ENCODE peak calls at places on chromosome 19, in four cellular contexts. One of them, this sample, is unnamed.

GRCh38 chr19:30111456-30111855 is 169.4 kb downstream of the URI1 start:
- DNase-seq in esophagus muscularis mucosa: no peak
- DNase-seq in adrenal gland: no peak
- DNase-seq in heart left ventricle: no peak
- DNase-seq in this sample: no peak

GRCh38 chr19:51915324-51915867 is 10.6 kb upstream of the ZNF649 start:
- DNase-seq in adrenal gland: no peak
- DNase-seq in heart left ventricle: no peak
- DNase-seq in esophagus muscularis mucosa: no peak
- DNase-seq in this sample: no peak

GRCh38 chr19:41997121-41997850 is 3.3 kb upstream of the ATP1A3 start:
- DNase-seq in adrenal gland: peak
- DNase-seq in esophagus muscularis mucosa: no peak
- DNase-seq in heart left ventricle: peak
- DNase-seq in this sample: no peak

GRCh38 chr19:30212574-30212973 is 159.6 kb upstream of the ZNF536 start:
- DNase-seq in esophagus muscularis mucosa: no peak
- DNase-seq in heart left ventricle: no peak
- DNase-seq in adrenal gland: no peak
- DNase-seq in this sample: no peak

GRCh38 chr19:17357724-17358123 is 19.4 kb downstream of the PLVAP start:
- DNase-seq in esophagus muscularis mucosa: no peak
- DNase-seq in heart left ventricle: peak
- DNase-seq in adrenal gland: no peak
- DNase-seq in this sample: no peak

GRCh38 chr19:862529-863304 is 3.3 kb downstream of the CFD start:
- DNase-seq in esophagus muscularis mucosa: no peak
- DNase-seq in heart left ventricle: no peak
- DNase-seq in adrenal gland: peak
- DNase-seq in this sample: peak

GRCh38 chr19:49017666-49018351 is 918 bp upstream of the LHB start:
- DNase-seq in esophagus muscularis mucosa: no peak
- DNase-seq in heart left ventricle: peak
- DNase-seq in adrenal gland: no peak
- DNase-seq in this sample: no peak

GRCh38 chr19:18060472-18060871 is 26.3 kb downstream of the IL12RB1 start:
- DNase-seq in esophagus muscularis mucosa: no peak
- DNase-seq in heart left ventricle: no peak
- DNase-seq in adrenal gland: no peak
- DNase-seq in this sample: no peak

GRCh38 chr19:29666634-29667389 is 1.6 kb downstream of the PLEKHF1 start:
- DNase-seq in adrenal gland: peak
- DNase-seq in esophagus muscularis mucosa: no peak
- DNase-seq in heart left ventricle: peak
- DNase-seq in this sample: peak

GRCh38 chr19:34316741-34317241 is 48.2 kb upstream of the GPI start:
- DNase-seq in esophagus muscularis mucosa: no peak
- DNase-seq in heart left ventricle: no peak
- DNase-seq in adrenal gland: no peak
- DNase-seq in this sample: no peak

GRCh38 chr19:19539738-19540703 is 2.0 kb downstream of the CILP2 start:
- DNase-seq in heart left ventricle: peak
- DNase-seq in adrenal gland: no peak
- DNase-seq in esophagus muscularis mucosa: no peak
- DNase-seq in this sample: no peak

GRCh38 chr19:35490364-35490763 is at the start of gene KRTDAP:
- DNase-seq in esophagus muscularis mucosa: no peak
- DNase-seq in adrenal gland: no peak
- DNase-seq in heart left ventricle: no peak
- DNase-seq in this sample: no peak

GRCh38 chr19:51721905-51722304 is 1.9 kb downstream of the HAS1 start:
- DNase-seq in heart left ventricle: no peak
- DNase-seq in esophagus muscularis mucosa: no peak
- DNase-seq in adrenal gland: no peak
- DNase-seq in this sample: no peak

GRCh38 chr19:29006057-29006735 is 206.8 kb downstream of the UQCRFS1 start:
- DNase-seq in adrenal gland: no peak
- DNase-seq in esophagus muscularis mucosa: no peak
- DNase-seq in heart left ventricle: no peak
- DNase-seq in this sample: no peak

GRCh38 chr19:8143041-8143440 is 6.4 kb downstream of the FBN3 start:
- DNase-seq in adrenal gland: no peak
- DNase-seq in heart left ventricle: no peak
- DNase-seq in esophagus muscularis mucosa: no peak
- DNase-seq in this sample: no peak

GRCh38 chr19:43316591-43317319 is 36.7 kb upstream of the CD177 start:
- DNase-seq in heart left ventricle: no peak
- DNase-seq in esophagus muscularis mucosa: no peak
- DNase-seq in adrenal gland: no peak
- DNase-seq in this sample: no peak

GRCh38 chr19:934865-935422 is 9.1 kb downstream of the ARID3A start:
- DNase-seq in heart left ventricle: peak
- DNase-seq in esophagus muscularis mucosa: peak
- DNase-seq in adrenal gland: peak
- DNase-seq in this sample: peak

GRCh38 chr19:36081385-36081784 is 26.7 kb downstream of the WDR62 start:
- DNase-seq in adrenal gland: no peak
- DNase-seq in heart left ventricle: no peak
- DNase-seq in esophagus muscularis mucosa: no peak
- DNase-seq in this sample: peak

GRCh38 chr19:51326216-51327065 is 15.0 kb downstream of the IGLON5 start:
- DNase-seq in adrenal gland: no peak
- DNase-seq in heart left ventricle: no peak
- DNase-seq in esophagus muscularis mucosa: no peak
- DNase-seq in this sample: no peak

GRCh38 chr19:10037367-10037766 is 24.1 kb downstream of the RDH8 start:
- DNase-seq in heart left ventricle: no peak
- DNase-seq in esophagus muscularis mucosa: no peak
- DNase-seq in adrenal gland: no peak
- DNase-seq in this sample: no peak
- TF ChIP-seq POLR2A in heart left ventricle: no peak
- TF ChIP-seq POLR2A in esophagus muscularis mucosa: no peak
- TF ChIP-seq POLR2A in adrenal gland: no peak
- TF ChIP-seq POLR2A in this sample: no peak

DNA sequence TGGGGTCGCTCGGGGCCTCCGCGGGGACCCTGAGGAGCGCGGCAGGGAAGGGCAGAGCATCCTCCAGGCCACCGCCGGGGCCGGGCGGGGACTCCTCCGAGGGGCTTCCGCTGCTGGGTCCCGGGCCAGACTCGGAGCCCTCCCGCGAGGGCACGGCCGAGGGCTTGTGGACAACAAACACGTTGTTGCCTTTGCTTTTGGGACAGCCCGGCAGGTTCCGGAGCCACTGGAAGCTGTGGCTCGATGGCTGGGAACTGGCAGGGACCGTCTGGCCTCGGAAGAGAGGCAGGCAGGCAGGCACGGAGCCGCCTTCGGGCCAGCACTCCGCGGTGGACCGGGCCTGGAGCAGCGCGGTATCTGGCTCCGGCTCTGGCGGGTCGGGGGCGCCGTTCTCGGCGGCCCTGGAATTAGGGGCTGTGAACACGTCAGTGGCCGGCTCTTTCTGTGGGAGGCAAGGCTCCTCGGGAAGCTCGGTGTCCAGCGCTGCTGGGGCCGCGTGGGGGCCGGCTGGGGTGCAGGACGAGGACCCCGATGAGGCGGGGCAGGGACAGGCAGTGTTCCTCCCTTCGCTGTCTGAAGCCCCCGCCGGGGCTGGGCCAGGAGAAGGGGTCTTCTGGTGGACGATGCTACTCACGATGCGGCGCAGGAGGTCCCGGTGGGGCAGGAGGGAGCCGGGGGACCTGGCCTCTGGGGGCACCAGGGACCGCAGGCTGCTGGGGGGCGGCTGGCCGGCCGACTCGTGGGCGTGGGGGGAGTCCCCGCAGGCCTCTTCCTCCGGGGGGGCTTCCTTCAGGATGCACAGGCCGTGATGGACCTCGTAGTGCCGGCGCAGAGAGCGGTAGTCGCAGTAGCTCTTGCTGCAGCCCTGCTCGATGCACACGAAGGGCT is 27.6 kb downstream of the ZNF541 start:
- DNase-seq in heart left ventricle: no peak
- DNase-seq in esophagus muscularis mucosa: no peak
- DNase-seq in adrenal gland: no peak
- DNase-seq in this sample: no peak
- H3K4me3 ChIP-seq in heart left ventricle: no peak
- H3K4me3 ChIP-seq in esophagus muscularis mucosa: peak
- H3K4me3 ChIP-seq in adrenal gland: no peak
- H3K4me3 ChIP-seq in this sample: no peak

GRCh38 chr19:21127001-21127400 is 14.8 kb upstream of the ZNF431 start:
- DNase-seq in esophagus muscularis mucosa: no peak
- DNase-seq in adrenal gland: no peak
- DNase-seq in heart left ventricle: no peak
- DNase-seq in this sample: no peak
- TF ChIP-seq POLR2A in esophagus muscularis mucosa: no peak
- TF ChIP-seq POLR2A in adrenal gland: no peak
- TF ChIP-seq POLR2A in heart left ventricle: no peak
- TF ChIP-seq POLR2A in this sample: no peak

DNA sequence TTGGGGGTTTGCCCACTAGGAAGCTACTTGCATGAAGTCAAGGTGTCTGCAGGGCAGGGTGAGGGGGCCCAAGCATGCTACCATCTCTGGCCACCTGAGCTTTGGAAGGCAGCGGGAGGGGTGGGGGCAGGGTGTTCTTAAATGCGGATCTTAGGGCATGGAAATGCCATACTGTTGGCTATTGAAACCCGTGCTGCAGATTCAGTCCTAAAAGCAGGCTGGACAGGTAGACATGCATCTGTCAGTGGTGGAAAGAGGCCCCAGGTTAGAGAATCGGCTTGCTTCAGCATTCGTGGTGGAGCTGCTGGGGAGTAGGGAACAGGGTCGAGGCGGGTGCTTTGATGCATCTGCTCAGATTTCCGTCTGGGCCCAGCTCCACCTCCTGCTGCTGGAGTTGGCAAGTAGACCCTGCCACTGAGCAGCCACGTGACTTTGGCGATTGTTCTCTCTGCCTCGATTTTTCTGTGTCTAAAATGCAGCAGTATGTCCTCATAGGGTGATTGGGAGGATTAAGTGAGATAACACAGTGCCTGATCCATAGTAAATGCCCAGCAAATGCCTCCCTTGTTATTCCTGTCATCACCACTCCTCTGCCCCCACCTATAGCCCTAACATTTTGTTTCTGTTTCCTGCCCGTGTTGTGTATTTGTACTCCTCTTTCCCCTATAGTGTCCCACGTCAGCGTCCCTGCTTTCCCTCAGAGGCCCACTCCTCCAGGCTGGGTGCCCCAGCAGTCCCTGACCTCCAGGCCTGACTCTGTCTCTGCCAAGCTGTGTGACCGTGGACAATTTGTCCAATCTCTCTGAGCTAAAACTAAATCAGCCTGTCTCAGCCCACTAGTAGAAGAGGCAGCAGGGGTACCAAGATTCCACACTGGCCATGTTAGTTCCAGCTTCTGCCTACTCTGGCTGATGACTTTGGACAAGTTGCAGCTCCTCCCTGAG is 5.8 kb downstream of the PPP1R37 start:
- DNase-seq in adrenal gland: peak
- DNase-seq in heart left ventricle: peak
- DNase-seq in esophagus muscularis mucosa: no peak
- DNase-seq in this sample: no peak
- H3K4me3 ChIP-seq in adrenal gland: peak
- H3K4me3 ChIP-seq in heart left ventricle: no peak
- H3K4me3 ChIP-seq in esophagus muscularis mucosa: no peak
- H3K4me3 ChIP-seq in this sample: no peak

DNA sequence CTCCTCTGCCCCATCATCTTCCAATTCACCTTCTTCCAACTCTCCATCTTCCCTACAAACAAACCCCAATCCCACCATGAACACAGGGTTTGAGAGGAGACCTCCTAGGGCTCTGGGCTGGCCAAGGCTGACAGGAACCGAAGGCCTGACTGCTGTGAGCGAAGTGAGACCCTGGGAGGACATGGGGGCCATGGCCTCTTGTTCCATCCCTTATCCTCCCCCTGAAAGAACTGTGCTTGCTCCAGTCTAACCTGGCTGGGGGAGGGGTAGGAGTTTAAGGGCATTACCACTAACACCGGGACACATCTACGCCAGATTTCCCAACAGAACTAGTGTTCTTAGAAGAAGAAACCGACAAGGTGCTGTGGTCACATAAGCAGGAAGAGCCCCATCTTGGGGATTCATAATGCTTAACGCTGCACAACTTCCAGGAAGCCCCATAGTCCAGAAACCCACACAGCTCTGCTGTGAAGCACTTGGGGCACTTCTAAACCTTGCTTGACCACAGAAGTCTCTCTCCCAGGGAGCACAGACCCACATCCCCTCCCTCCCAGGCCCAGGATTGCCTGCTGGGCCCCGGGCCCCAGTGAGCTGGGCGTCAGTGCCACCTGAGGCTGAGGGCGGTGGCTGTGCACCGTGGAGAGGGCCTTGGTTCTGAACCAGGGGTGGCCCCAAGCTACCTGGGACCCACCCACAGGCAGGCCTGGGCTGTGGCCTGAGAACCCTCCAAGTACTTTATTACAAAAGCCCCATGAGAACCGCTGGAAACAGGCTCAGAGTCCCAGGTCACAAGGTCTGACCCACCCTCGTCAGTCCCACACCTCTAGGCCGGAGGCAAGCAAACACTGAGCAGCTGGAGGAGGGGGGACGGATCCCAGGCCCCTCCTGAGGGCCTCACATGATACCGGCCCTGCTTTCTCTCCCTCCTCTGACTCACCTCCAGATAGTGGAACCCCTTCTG is 18.7 kb downstream of the ZC3H4 start:
- DNase-seq in adrenal gland: no peak
- DNase-seq in heart left ventricle: no peak
- DNase-seq in esophagus muscularis mucosa: no peak
- DNase-seq in this sample: no peak
- TF ChIP-seq POLR2A in adrenal gland: no peak
- TF ChIP-seq POLR2A in heart left ventricle: no peak
- TF ChIP-seq POLR2A in esophagus muscularis mucosa: no peak
- TF ChIP-seq POLR2A in this sample: no peak